ENCODE peak calls at places on chromosomes 4 and X, in nine cellular contexts. S is fibroblast of lung, A is H1, H is SK-N-SH, K is Karpas-422, T is astrocyte, B is IMR-90, Z is mesenchymal stem cell, G is neural progenitor cell. U is an unnamed sample.

GRCh38 chrX:17638731-17639130 is 98.6 kb upstream of the SCML1 start:
- DNase-seq in K (no peak), B (no peak), H (no peak), T (no peak), Z (no peak), S (no peak), G (no peak), A (no peak), U (no peak)

GRCh38 chr4:144968606-144969005 is 129.4 kb downstream of the ANAPC10 start:
- DNase-seq in A (no peak), G (no peak), S (no peak), H (no peak), T (no peak), K (no peak), B (no peak), Z (no peak), U (no peak)

GRCh38 chr4:149910604-149911367 is 95.1 kb upstream of the IQCM start:
- DNase-seq in A (no peak), G (no peak), K (no peak), Z (no peak), H (no peak), T (no peak), B (no peak), S (peak; percentile 26), U (no peak)

GRCh38 chrX:124217289-124218251 is 114.9 kb upstream of the TEX13D start:
- DNase-seq in A (no peak), T (peak; percentile 61), Z (peak; percentile 30), K (no peak), B (no peak), S (no peak), H (no peak), G (peak; percentile 67), U (peak; percentile 11)

GRCh38 chr4:107603430-107603829 is 116.6 kb downstream of the PAPSS1 start:
- DNase-seq in B (peak; percentile 54), Z (peak; percentile 46), T (peak; percentile 51), S (peak; percentile 37), A (no peak), K (no peak), H (no peak), G (no peak), U (no peak)

GRCh38 chr4:30716671-30717207 is 3.4 kb upstream of the PCDH7 start:
- DNase-seq in A (no peak), H (no peak), G (no peak), T (peak; percentile 53), K (no peak), Z (peak; percentile 80), S (peak; percentile 55), B (no peak), U (peak; percentile 77)

GRCh38 chrX:100994352-100995281 is 25.1 kb downstream of the ARL13A start:
- DNase-seq in A (no peak), T (peak; percentile 40), B (peak; percentile 68), Z (peak; percentile 57), G (no peak), K (no peak), H (no peak), S (peak; percentile 30), U (no peak)

GRCh38 chr4:174929346-174929745 is 11.2 kb downstream of the ADAM29 start:
- DNase-seq in Z (no peak), G (no peak), A (no peak), S (no peak), T (no peak), B (no peak), H (no peak), K (no peak), U (no peak)

GRCh38 chr4:55111601-55112000 is 13.8 kb downstream of the KDR start:
- DNase-seq in B (no peak), H (no peak), S (no peak), K (peak; percentile 4), T (no peak), Z (no peak), A (no peak), G (no peak), U (no peak)

GRCh38 chrX:110316351-110317078 is 1.4 kb downstream of the AMMECR1 start:
- DNase-seq in S (no peak), G (peak; percentile 9), B (no peak), T (no peak), A (no peak), Z (peak; percentile 33), K (no peak), H (peak; percentile 15), U (peak; percentile 56)

GRCh38 chr4:161936625-161937133 is 227.1 kb downstream of the FSTL5 start:
- DNase-seq in A (no peak), B (peak; percentile 80), S (peak; percentile 18), T (peak; percentile 99), G (no peak), H (peak; percentile 0), Z (peak; percentile 88), K (no peak), U (no peak)

DNA sequence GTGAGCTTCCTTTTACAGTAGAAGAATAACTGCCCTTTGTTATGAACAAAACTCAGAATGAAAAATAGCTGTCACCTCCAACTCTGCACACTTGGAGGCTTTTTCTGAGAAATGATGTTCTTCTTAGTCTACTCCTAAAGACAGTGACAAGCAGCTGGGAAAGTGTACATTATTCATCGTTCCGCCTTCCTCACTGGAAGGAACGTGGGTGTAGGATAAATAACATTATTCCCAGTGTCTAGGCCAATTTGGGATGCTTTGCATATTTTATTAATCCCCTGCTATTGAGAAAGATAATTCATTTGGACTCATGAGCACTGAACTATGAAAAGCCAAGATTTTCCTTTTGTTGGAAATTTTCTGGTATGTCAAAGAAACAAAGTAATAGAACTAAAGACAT is 87.8 kb downstream of the VCX2 start:
- DNase-seq in A (no peak), H (no peak), T (peak; percentile 87), S (no peak), K (no peak), B (no peak), G (no peak), Z (peak; percentile 11), U (no peak)
- H3K4me2 ChIP-seq in A (no peak overlapping the region), H (no peak overlapping the region), T (peak overlapping the region; percentile 33), S (no peak overlapping the region), K (no peak overlapping the region), B (no peak overlapping the region), G (peak overlapping the region; percentile 60), Z (no peak overlapping the region), U (no peak overlapping the region)

GRCh38 chr4:172055498-172055897 is 242.3 kb downstream of the GALNTL6 start:
- DNase-seq in S (no peak), G (no peak), B (no peak), H (no peak), T (no peak), Z (no peak), K (no peak), A (no peak), U (no peak)

DNA sequence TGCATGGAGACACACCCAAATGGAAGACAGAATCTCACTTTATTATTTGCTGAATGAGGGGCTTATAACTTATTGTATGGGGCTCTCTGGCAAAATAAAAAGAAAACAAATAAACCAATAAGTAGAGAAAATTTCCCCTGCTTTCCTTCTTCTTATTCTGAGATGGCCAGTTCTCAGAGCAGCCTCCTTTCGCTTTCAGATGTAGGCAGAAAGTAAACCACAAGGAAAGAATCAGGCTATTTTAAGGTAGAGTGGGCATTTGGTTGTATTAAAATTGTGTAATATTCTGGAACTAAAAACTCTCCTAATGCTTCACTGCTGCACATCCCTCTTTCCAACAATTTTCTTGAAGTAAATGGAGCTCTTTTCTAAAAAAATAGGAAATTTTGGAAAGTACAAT is 241.8 kb downstream of the GALNTL6 start:
- DNase-seq in T (no peak), Z (no peak), H (no peak), G (no peak), K (no peak), S (no peak), B (no peak), A (no peak), U (no peak)
- H2AFZ ChIP-seq in T (no peak overlapping the region), Z (no peak overlapping the region), H (no peak overlapping the region), G (no peak overlapping the region), K (no peak overlapping the region), S (no peak overlapping the region), B (no peak overlapping the region), A (no peak overlapping the region), U (no peak overlapping the region)

DNA sequence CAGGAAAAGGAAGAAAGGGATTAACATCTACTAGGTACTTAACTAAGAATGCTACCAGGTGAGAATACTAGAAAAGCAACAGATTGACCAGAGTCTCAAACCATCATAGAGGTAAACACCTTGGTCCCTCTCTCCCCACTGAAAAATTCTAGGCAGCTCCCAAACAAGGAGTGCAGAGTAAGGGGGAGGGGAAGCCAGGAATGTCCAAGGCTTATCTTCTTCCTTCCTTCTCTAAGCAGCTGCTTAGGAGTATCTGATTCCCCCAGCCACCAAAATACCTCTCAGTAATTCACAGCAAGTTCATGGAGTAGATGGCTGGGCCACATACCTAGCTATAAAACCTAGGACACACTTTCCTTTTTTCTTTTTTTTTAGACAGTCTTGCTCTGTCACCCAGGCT is 80.7 kb downstream of the APBB2 start:
- DNase-seq in B (no peak), A (no peak), Z (no peak), T (no peak), H (no peak), K (no peak), S (no peak), G (peak; percentile 24), U (no peak)
- H3K4me2 ChIP-seq in B (no peak overlapping the region), A (peak overlapping the region; percentile 36), Z (no peak overlapping the region), T (no peak overlapping the region), H (no peak overlapping the region), K (no peak overlapping the region), S (no peak overlapping the region), G (peak overlapping the region; percentile 43), U (no peak overlapping the region)

GRCh38 chr4:185839204-185839712 is 27.3 kb upstream of the SORBS2 start:
- DNase-seq in H (no peak), A (peak; percentile 70), K (no peak), B (peak; percentile 91), G (peak; percentile 77), Z (peak; percentile 98), T (peak; percentile 97), S (peak; percentile 95), U (peak; percentile 92)
- H2AFZ ChIP-seq in H (peak overlapping the region; percentile 71), A (no peak overlapping the region), K (no peak overlapping the region), B (peak overlapping the region; percentile 81), G (no peak overlapping the region), Z (no peak overlapping the region), T (peak overlapping the region; percentile 47), S (no peak overlapping the region), U (peak overlapping the region; percentile 83)